ENCODE peak calls at places on chromosomes 11 and 22, in nine cellular contexts. One of them, this sample, is unnamed.

GRCh38 chr11:117172678-117173421 is 5.7 kb upstream of the SIDT2 start:
- DNase-seq in HCT116: no peak
- DNase-seq in HepG2: no peak
- DNase-seq in GM12878: no peak
- DNase-seq in Panc1: no peak
- DNase-seq in SK-N-SH: peak; percentile 20
- DNase-seq in K562: peak; percentile 82
- DNase-seq in A549: no peak
- DNase-seq in GM23338: no peak
- DNase-seq in this sample: no peak

GRCh38 chr11:44623321-44623715 is 57.9 kb downstream of the CD82 start:
- DNase-seq in Panc1: no peak
- DNase-seq in GM12878: no peak
- DNase-seq in A549: no peak
- DNase-seq in GM23338: no peak
- DNase-seq in K562: no peak
- DNase-seq in HCT116: no peak
- DNase-seq in HepG2: no peak
- DNase-seq in SK-N-SH: no peak
- DNase-seq in this sample: no peak

GRCh38 chr11:130622126-130622525 is 173.7 kb downstream of the ADAMTS15 start:
- DNase-seq in K562: no peak
- DNase-seq in A549: no peak
- DNase-seq in HepG2: no peak
- DNase-seq in HCT116: no peak
- DNase-seq in GM12878: no peak
- DNase-seq in SK-N-SH: no peak
- DNase-seq in Panc1: no peak
- DNase-seq in GM23338: no peak
- DNase-seq in this sample: no peak

GRCh38 chr11:76835928-76836612 is 24.6 kb upstream of the ACER3 start:
- DNase-seq in Panc1: no peak
- DNase-seq in GM12878: no peak
- DNase-seq in K562: no peak
- DNase-seq in GM23338: no peak
- DNase-seq in A549: no peak
- DNase-seq in HepG2: no peak
- DNase-seq in HCT116: no peak
- DNase-seq in SK-N-SH: no peak
- DNase-seq in this sample: no peak

GRCh38 chr11:116310215-116310614 is 462.6 kb downstream of the BUD13 start:
- DNase-seq in A549: no peak
- DNase-seq in SK-N-SH: no peak
- DNase-seq in GM12878: no peak
- DNase-seq in HepG2: no peak
- DNase-seq in HCT116: no peak
- DNase-seq in K562: no peak
- DNase-seq in GM23338: no peak
- DNase-seq in Panc1: no peak
- DNase-seq in this sample: no peak

GRCh38 chr11:1760351-1761109 is 3.2 kb downstream of the CTSD start:
- DNase-seq in SK-N-SH: no peak
- DNase-seq in HCT116: no peak
- DNase-seq in GM23338: no peak
- DNase-seq in GM12878: no peak
- DNase-seq in K562: peak; percentile 44
- DNase-seq in HepG2: no peak
- DNase-seq in A549: no peak
- DNase-seq in Panc1: no peak
- DNase-seq in this sample: no peak

GRCh38 chr22:36244522-36245391 is 5.4 kb upstream of the APOL2 start:
- DNase-seq in K562: no peak
- DNase-seq in A549: no peak
- DNase-seq in Panc1: no peak
- DNase-seq in GM12878: no peak
- DNase-seq in GM23338: no peak
- DNase-seq in SK-N-SH: no peak
- DNase-seq in HepG2: no peak
- DNase-seq in HCT116: no peak
- DNase-seq in this sample: no peak

GRCh38 chr11:19084661-19085315 is 24.3 kb upstream of the MRGPRX2 start:
- DNase-seq in GM23338: no peak
- DNase-seq in A549: no peak
- DNase-seq in Panc1: no peak
- DNase-seq in SK-N-SH: no peak
- DNase-seq in GM12878: no peak
- DNase-seq in HepG2: no peak
- DNase-seq in HCT116: no peak
- DNase-seq in K562: no peak
- DNase-seq in this sample: no peak

GRCh38 chr11:72741429-72741833 is 10.8 kb downstream of the ARAP1 start:
- DNase-seq in HCT116: no peak
- DNase-seq in GM23338: peak; percentile 45
- DNase-seq in A549: no peak
- DNase-seq in HepG2: peak; percentile 56
- DNase-seq in SK-N-SH: peak; percentile 53
- DNase-seq in K562: peak; percentile 78
- DNase-seq in GM12878: no peak
- DNase-seq in Panc1: no peak
- DNase-seq in this sample: peak; percentile 69

GRCh38 chr11:8361664-8362210 is 98.1 kb upstream of the LMO1 start:
- DNase-seq in GM23338: no peak
- DNase-seq in K562: no peak
- DNase-seq in HCT116: no peak
- DNase-seq in Panc1: no peak
- DNase-seq in SK-N-SH: no peak
- DNase-seq in GM12878: no peak
- DNase-seq in A549: no peak
- DNase-seq in HepG2: no peak
- DNase-seq in this sample: no peak

GRCh38 chr11:59782080-59782479 is 26.9 kb downstream of the STX3 start:
- DNase-seq in A549: no peak
- DNase-seq in GM23338: no peak
- DNase-seq in HCT116: no peak
- DNase-seq in K562: no peak
- DNase-seq in GM12878: no peak
- DNase-seq in HepG2: no peak
- DNase-seq in Panc1: no peak
- DNase-seq in SK-N-SH: no peak
- DNase-seq in this sample: no peak

GRCh38 chr22:27874185-27874584 is 44.9 kb downstream of the PITPNB start:
- DNase-seq in HCT116: no peak
- DNase-seq in Panc1: no peak
- DNase-seq in GM12878: no peak
- DNase-seq in A549: no peak
- DNase-seq in GM23338: no peak
- DNase-seq in HepG2: no peak
- DNase-seq in K562: no peak
- DNase-seq in SK-N-SH: no peak
- DNase-seq in this sample: no peak
- H3K27ac ChIP-seq in HCT116: no peak overlapping the region
- H3K27ac ChIP-seq in Panc1: no peak overlapping the region
- H3K27ac ChIP-seq in GM12878: no peak overlapping the region
- H3K27ac ChIP-seq in A549: no peak overlapping the region
- H3K27ac ChIP-seq in GM23338: no peak overlapping the region
- H3K27ac ChIP-seq in HepG2: no peak overlapping the region
- H3K27ac ChIP-seq in K562: no peak overlapping the region
- H3K27ac ChIP-seq in SK-N-SH: no peak overlapping the region
- H3K27ac ChIP-seq in this sample: no peak overlapping the region

DNA sequence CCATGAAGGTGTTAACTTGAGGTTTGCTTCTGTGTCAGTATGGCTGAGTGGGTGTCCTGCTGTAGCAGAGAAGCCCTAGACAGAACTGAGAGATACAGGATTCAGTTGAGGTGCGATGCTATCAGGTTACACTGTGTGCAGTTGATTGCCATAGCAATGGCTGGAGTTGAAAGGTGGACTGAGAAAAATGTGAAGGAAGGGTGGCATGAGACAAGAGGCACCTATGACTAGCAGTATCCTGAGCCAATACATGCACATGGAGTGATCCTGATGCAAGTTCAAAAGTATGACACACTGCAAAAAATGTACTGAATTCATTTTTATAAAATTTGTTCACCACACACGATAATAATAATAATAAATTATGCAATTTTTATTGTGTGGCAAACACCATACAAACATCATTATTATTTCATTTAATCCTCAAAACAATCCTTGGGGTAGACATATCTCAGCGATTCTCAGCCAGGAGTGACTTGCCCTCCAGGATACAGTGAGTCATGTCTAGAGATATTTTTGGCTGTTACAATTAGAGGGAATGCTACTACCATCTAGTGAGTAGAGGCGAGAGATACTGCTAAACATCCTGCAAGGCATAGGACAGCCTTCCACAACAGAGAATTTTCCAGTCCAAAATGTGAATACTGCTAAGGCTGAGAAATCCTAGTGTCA is 3.9 kb upstream of the PIWIL4 start:
- DNase-seq in HCT116: no peak
- DNase-seq in Panc1: peak; percentile 47
- DNase-seq in GM23338: peak; percentile 39
- DNase-seq in HepG2: no peak
- DNase-seq in GM12878: no peak
- DNase-seq in A549: peak; percentile 10
- DNase-seq in K562: peak; percentile 52
- DNase-seq in SK-N-SH: no peak
- DNase-seq in this sample: no peak
- TF ChIP-seq REST in HCT116: no peak
- TF ChIP-seq REST in Panc1: no peak
- TF ChIP-seq REST in GM23338: no peak
- TF ChIP-seq REST in HepG2: no peak
- TF ChIP-seq REST in GM12878: no peak
- TF ChIP-seq REST in A549: no peak
- TF ChIP-seq REST in K562: no peak
- TF ChIP-seq REST in SK-N-SH: no peak
- TF ChIP-seq REST in this sample: no peak

GRCh38 chr11:63274776-63275175 is 31.4 kb upstream of the SLC22A25 start:
- DNase-seq in A549: no peak
- DNase-seq in GM12878: no peak
- DNase-seq in GM23338: peak; percentile 9
- DNase-seq in Panc1: no peak
- DNase-seq in K562: peak; percentile 3
- DNase-seq in SK-N-SH: no peak
- DNase-seq in HepG2: peak; percentile 60
- DNase-seq in HCT116: peak; percentile 6
- DNase-seq in this sample: no peak
- TF ChIP-seq CTCF in A549: peak; percentile 13
- TF ChIP-seq CTCF in GM12878: no peak
- TF ChIP-seq CTCF in GM23338: peak; percentile 23
- TF ChIP-seq CTCF in Panc1: peak; percentile 14
- TF ChIP-seq CTCF in K562: peak; percentile 30
- TF ChIP-seq CTCF in SK-N-SH: peak; percentile 17
- TF ChIP-seq CTCF in HepG2: peak; percentile 61
- TF ChIP-seq CTCF in HCT116: peak; percentile 40
- TF ChIP-seq CTCF in this sample: no peak

GRCh38 chr22:39021552-39022250 is 774 bp downstream of the APOBEC3D start:
- DNase-seq in GM23338: no peak
- DNase-seq in GM12878: no peak
- DNase-seq in K562: no peak
- DNase-seq in Panc1: no peak
- DNase-seq in HCT116: no peak
- DNase-seq in HepG2: no peak
- DNase-seq in A549: no peak
- DNase-seq in SK-N-SH: no peak
- DNase-seq in this sample: no peak

GRCh38 chr22:39013923-39014722 is at the start of gene APOBEC3C:
- DNase-seq in HepG2: peak; percentile 75
- DNase-seq in K562: peak; percentile 94
- DNase-seq in GM12878: peak; percentile 79
- DNase-seq in Panc1: no peak
- DNase-seq in HCT116: peak; percentile 65
- DNase-seq in SK-N-SH: peak; percentile 74
- DNase-seq in GM23338: peak; percentile 70
- DNase-seq in A549: peak; percentile 58
- DNase-seq in this sample: peak; percentile 87

GRCh38 chr22:39012525-39013516 is 1.2 kb upstream of the APOBEC3C start:
- DNase-seq in HepG2: no peak
- DNase-seq in HCT116: no peak
- DNase-seq in GM12878: no peak
- DNase-seq in SK-N-SH: no peak
- DNase-seq in GM23338: no peak
- DNase-seq in Panc1: no peak
- DNase-seq in A549: no peak
- DNase-seq in K562: peak; percentile 80
- DNase-seq in this sample: no peak

GRCh38 chr22:39016592-39016991 is 2.5 kb downstream of the APOBEC3C start:
- DNase-seq in GM12878: no peak
- DNase-seq in K562: no peak
- DNase-seq in SK-N-SH: no peak
- DNase-seq in Panc1: no peak
- DNase-seq in A549: no peak
- DNase-seq in GM23338: no peak
- DNase-seq in HepG2: no peak
- DNase-seq in HCT116: no peak
- DNase-seq in this sample: no peak

DNA sequence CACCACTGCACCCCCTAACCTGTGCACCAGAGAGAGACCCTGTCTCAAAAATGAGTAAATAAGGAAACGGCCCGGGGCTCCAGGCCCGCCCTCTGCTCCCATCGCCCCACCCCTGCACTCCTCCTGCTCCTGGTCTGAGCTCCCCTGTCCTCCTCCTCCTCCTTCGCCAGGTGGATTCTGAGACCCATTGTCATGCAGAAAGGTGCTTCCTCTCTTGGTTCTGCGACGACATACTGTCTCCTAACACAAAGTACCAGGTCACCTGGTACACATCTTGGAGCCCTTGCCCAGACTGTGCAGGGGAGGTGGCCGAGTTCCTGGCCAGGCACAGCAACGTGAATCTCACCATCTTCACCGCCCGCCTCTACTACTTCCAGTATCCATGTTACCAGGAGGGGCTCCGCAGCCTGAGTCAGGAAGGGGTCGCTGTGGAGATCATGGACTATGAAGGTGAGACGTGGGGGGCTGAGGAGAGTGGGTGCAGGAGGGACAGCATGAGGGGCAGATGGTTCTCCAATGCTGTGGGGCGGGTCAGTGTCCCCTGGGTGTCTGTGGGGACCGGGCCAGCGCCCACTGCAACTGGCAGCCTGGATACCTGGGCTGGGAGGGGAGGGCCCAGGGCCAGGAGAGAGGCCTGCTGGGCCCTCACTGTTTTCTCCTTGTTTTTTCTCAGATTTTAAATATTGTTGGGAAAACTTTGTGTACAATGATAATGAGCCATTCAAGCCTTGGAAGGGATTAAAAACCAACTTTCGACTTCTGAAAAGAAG is 3.1 kb upstream of the APOBEC3D start:
- DNase-seq in K562: no peak
- DNase-seq in Panc1: no peak
- DNase-seq in GM12878: no peak
- DNase-seq in A549: no peak
- DNase-seq in SK-N-SH: no peak
- DNase-seq in GM23338: peak; percentile 91
- DNase-seq in HCT116: no peak
- DNase-seq in HepG2: no peak
- DNase-seq in this sample: no peak
- H3K27ac ChIP-seq in K562: no peak overlapping the region
- H3K27ac ChIP-seq in Panc1: no peak overlapping the region
- H3K27ac ChIP-seq in GM12878: no peak overlapping the region
- H3K27ac ChIP-seq in A549: no peak overlapping the region
- H3K27ac ChIP-seq in SK-N-SH: no peak overlapping the region
- H3K27ac ChIP-seq in GM23338: peak overlapping the region; percentile 90
- H3K27ac ChIP-seq in HCT116: no peak overlapping the region
- H3K27ac ChIP-seq in HepG2: no peak overlapping the region
- H3K27ac ChIP-seq in this sample: no peak overlapping the region

GRCh38 chr11:34537636-34538035 is 24.0 kb upstream of the ELF5 start:
- DNase-seq in K562: no peak
- DNase-seq in GM12878: no peak
- DNase-seq in HepG2: no peak
- DNase-seq in A549: no peak
- DNase-seq in Panc1: no peak
- DNase-seq in SK-N-SH: no peak
- DNase-seq in GM23338: no peak
- DNase-seq in HCT116: no peak
- DNase-seq in this sample: no peak
- TF ChIP-seq REST in K562: no peak
- TF ChIP-seq REST in GM12878: no peak
- TF ChIP-seq REST in HepG2: no peak
- TF ChIP-seq REST in A549: no peak
- TF ChIP-seq REST in Panc1: no peak
- TF ChIP-seq REST in SK-N-SH: no peak
- TF ChIP-seq REST in GM23338: no peak
- TF ChIP-seq REST in HCT116: no peak
- TF ChIP-seq REST in this sample: no peak

This sample was measured in HL-60.